ENCODE peak calls at places on chromosomes 11 and 22, in six cellular contexts. Y, I, W, Z, S and B are unnamed samples.

GRCh38 chr11:68373189-68373809 is 60.9 kb downstream of the LRP5 start:
- DNase-seq in Y (no peak), I (no peak), W (no peak), Z (no peak), S (no peak), B (no peak)

GRCh38 chr11:120134106-120134930 is 3.6 kb downstream of the TRIM29 start:
- DNase-seq in Y (no peak), I (no peak), W (no peak), Z (no peak), S (no peak), B (no peak)

GRCh38 chr11:65869643-65870306 is 2.8 kb downstream of the EFEMP2 start:
- DNase-seq in Y (no peak), I (no peak), W (no peak), Z (no peak), S (no peak), B (no peak)

GRCh38 chr22:42369250-42370041 is 62.8 kb downstream of the NFAM1 start:
- DNase-seq in Y (peak; percentile 92), I (peak; percentile 89), W (peak; percentile 86), Z (peak; percentile 90), S (peak; percentile 71), B (peak; percentile 94)

GRCh38 chr22:38938925-38939324 is 18.5 kb upstream of the APOBEC3A start:
- DNase-seq in Y (no peak), I (no peak), W (no peak), Z (no peak), S (no peak), B (no peak)

GRCh38 chr11:73171762-73172161 is 29.6 kb upstream of the FCHSD2 start:
- DNase-seq in Y (peak; percentile 13), I (no peak), W (no peak), Z (no peak), S (no peak), B (no peak)

GRCh38 chr11:88534185-88534584 is 196.6 kb upstream of the CTSC start:
- DNase-seq in Y (no peak), I (no peak), W (no peak), Z (no peak), S (no peak), B (no peak)

GRCh38 chr11:783581-784015 is 6.3 kb downstream of the CEND1 start:
- DNase-seq in Y (peak; percentile 87), I (no peak), W (no peak), Z (peak; percentile 84), S (peak; percentile 73), B (no peak)

GRCh38 chr11:75273989-75274391 is 33.4 kb downstream of the TPBGL start:
- DNase-seq in Y (no peak), I (no peak), W (no peak), Z (no peak), S (no peak), B (no peak)

GRCh38 chr11:44754876-44755552 is 28.3 kb downstream of the TSPAN18 start:
- DNase-seq in Y (no peak), I (no peak), W (no peak), Z (no peak), S (no peak), B (no peak)

GRCh38 chr22:20004464-20004863 is 12.2 kb downstream of the ARVCF start:
- DNase-seq in Y (no peak), I (no peak), W (no peak), Z (no peak), S (no peak), B (no peak)

GRCh38 chr11:67271548-67272284 is 5.4 kb downstream of the GRK2 start:
- DNase-seq in Y (no peak), I (no peak), W (peak; percentile 88), Z (no peak), S (no peak), B (no peak)

GRCh38 chr11:83272627-83273026 is 13.5 kb downstream of the CCDC90B start:
- DNase-seq in Y (peak; percentile 34), I (no peak), W (no peak), Z (peak; percentile 75), S (no peak), B (no peak)

GRCh38 chr11:26527685-26528084 is 44.4 kb downstream of the MUC15 start:
- DNase-seq in Y (no peak), I (no peak), W (no peak), Z (no peak), S (no peak), B (no peak)

GRCh38 chr11:94449437-94449836 is 44.2 kb downstream of the MRE11 start:
- DNase-seq in Y (peak; percentile 98), I (no peak), W (no peak), Z (peak; percentile 89), S (no peak), B (no peak)

GRCh38 chr11:47433991-47434786 is 8.0 kb upstream of the PSMC3 start:
- DNase-seq in Y (no peak), I (no peak), W (no peak), Z (no peak), S (no peak), B (no peak)

GRCh38 chr11:74318241-74318932 is 6.9 kb upstream of the P4HA3 start:
- DNase-seq in Y (no peak), I (no peak), W (no peak), Z (peak; percentile 54), S (no peak), B (no peak)

GRCh38 chr11:100925935-100926334 is 203.7 kb downstream of the PGR start:
- DNase-seq in Y (peak; percentile 61), I (no peak), W (no peak), Z (peak; percentile 89), S (no peak), B (no peak)

GRCh38 chr22:23401910-23402274 is 178.2 kb downstream of the IGLL1 start:
- DNase-seq in Y (no peak), I (no peak), W (no peak), Z (no peak), S (no peak), B (no peak)

GRCh38 chr11:102361100-102362021 is 14.3 kb downstream of the BIRC2 start:
- DNase-seq in Y (no peak), I (no peak), W (peak; percentile 44), Z (no peak), S (no peak), B (no peak)

GRCh38 chr22:45240810-45241631 is at the start of gene KIAA0930:
- DNase-seq in Y (peak; percentile 68), I (peak; percentile 59), W (peak; percentile 83), Z (peak; percentile 74), S (peak; percentile 67), B (peak; percentile 88)

GRCh38 chr11:71321433-71322191 is 69.2 kb upstream of the SHANK2 start:
- DNase-seq in Y (no peak), I (no peak), W (no peak), Z (no peak), S (no peak), B (no peak)

GRCh38 chr11:8722156-8722555 is 39.6 kb downstream of the RPL27A start:
- DNase-seq in Y (peak; percentile 37), I (no peak), W (no peak), Z (peak; percentile 32), S (no peak), B (no peak)

GRCh38 chr11:127003260-127003981 is 2.9 kb upstream of the KIRREL3 start:
- DNase-seq in Y (peak; percentile 14), I (peak; percentile 54), W (no peak), Z (peak; percentile 83), S (peak; percentile 37), B (peak; percentile 42)

GRCh38 chr22:43580351-43580750 is 168.5 kb downstream of the MPPED1 start:
- DNase-seq in Y (no peak), I (no peak), W (no peak), Z (no peak), S (no peak), B (no peak)

GRCh38 chr11:115207916-115208315 is 296.3 kb downstream of the CADM1 start:
- DNase-seq in Y (no peak), I (no peak), W (no peak), Z (no peak), S (no peak), B (no peak)

GRCh38 chr11:92978226-92979111 is 9.0 kb downstream of the MTNR1B start:
- DNase-seq in Y (peak; percentile 45), I (peak; percentile 93), W (no peak), Z (no peak), S (no peak), B (no peak)

GRCh38 chr22:45064313-45065268 is 54.8 kb upstream of the PHF21B start:
- DNase-seq in Y (peak; percentile 69), I (no peak), W (peak; percentile 74), Z (peak; percentile 83), S (no peak), B (peak; percentile 35)

GRCh38 chr22:21564411-21564810 is 3.1 kb upstream of the UBE2L3 start:
- DNase-seq in Y (no peak), I (no peak), W (no peak), Z (no peak), S (no peak), B (no peak)

GRCh38 chr11:8288166-8288772 is 24.6 kb upstream of the LMO1 start:
- DNase-seq in Y (peak; percentile 66), I (no peak), W (no peak), Z (no peak), S (no peak), B (no peak)

GRCh38 chr11:112632866-112633505 is 328.2 kb upstream of the NCAM1 start:
- DNase-seq in Y (peak; percentile 46), I (no peak), W (no peak), Z (no peak), S (no peak), B (no peak)

GRCh38 chr11:30424851-30425250 is 101.9 kb downstream of the ARL14EP start:
- DNase-seq in Y (no peak), I (no peak), W (no peak), Z (no peak), S (no peak), B (no peak)

GRCh38 chr11:1435820-1436467 is 46.2 kb downstream of the BRSK2 start:
- DNase-seq in Y (no peak), I (no peak), W (no peak), Z (no peak), S (no peak), B (peak; percentile 76)

GRCh38 chr11:105960252-105961245 is 61.5 kb downstream of the MSANTD4 start:
- DNase-seq in Y (no peak), I (no peak), W (no peak), Z (no peak), S (no peak), B (no peak)

GRCh38 chr22:43313497-43314474 is 29.4 kb downstream of the SCUBE1 start:
- DNase-seq in Y (no peak), I (no peak), W (no peak), Z (no peak), S (no peak), B (no peak)